ENCODE peak calls at places on chromosomes 12 and 14, in seven cellular contexts. E is AG10803, R is stomach, S is cardiac muscle cell, F is upper lobe of right lung, H is ascending aorta, Q is Peyer's patch. G is an unnamed sample.

GRCh38 chr12:6056406-6057211 is 67.9 kb downstream of the VWF start:
- DNase-seq in E (no peak), R (no peak), S (no peak), F (no peak), H (no peak), Q (no peak), G (no peak)

GRCh38 chr12:48890657-48891418 is 25.2 kb upstream of the RND1 start:
- DNase-seq in E (peak), R (peak), S (peak), F (peak), H (peak), Q (peak), G (no peak)

GRCh38 chr14:37230551-37231194 is 32.9 kb downstream of the MIPOL1 start:
- DNase-seq in E (peak), R (no peak), S (peak), F (no peak), H (no peak), Q (no peak), G (no peak)

GRCh38 chr14:24443053-24443683 is 592 bp upstream of the SDR39U1 start:
- DNase-seq in E (no peak), R (no peak), S (no peak), F (no peak), H (no peak), Q (no peak), G (no peak)

GRCh38 chr12:119828300-119828699 is 48.8 kb downstream of the CIT start:
- DNase-seq in E (no peak), R (no peak), S (no peak), F (no peak), H (no peak), Q (no peak), G (no peak)

GRCh38 chr14:51750542-51750941 is 98.8 kb downstream of the FRMD6 start:
- DNase-seq in E (no peak), R (no peak), S (no peak), F (no peak), H (no peak), Q (no peak), G (no peak)

GRCh38 chr14:76293923-76294322 is 82.0 kb upstream of the ESRRB start:
- DNase-seq in E (no peak), R (no peak), S (no peak), F (no peak), H (no peak), Q (no peak), G (no peak)

GRCh38 chr14:82414853-82415539 is 881.3 kb upstream of the SEL1L start:
- DNase-seq in E (no peak), R (no peak), S (no peak), F (no peak), H (no peak), Q (no peak), G (no peak)

GRCh38 chr12:54627304-54627703 is 7.4 kb downstream of the LACRT start:
- DNase-seq in E (no peak), R (no peak), S (no peak), F (no peak), H (no peak), Q (no peak), G (no peak)

GRCh38 chr12:98154850-98155249 is 360.5 kb upstream of the TMPO start:
- DNase-seq in E (no peak), R (no peak), S (peak), F (no peak), H (no peak), Q (no peak), G (no peak)

GRCh38 chr12:12240671-12241345 is 26.0 kb downstream of the LRP6 start:
- DNase-seq in E (peak), R (no peak), S (peak), F (no peak), H (no peak), Q (no peak), G (no peak)

GRCh38 chr14:83777516-83777915 is 1752.4 kb upstream of the FLRT2 start:
- DNase-seq in E (no peak), R (no peak), S (no peak), F (no peak), H (no peak), Q (no peak), G (no peak)

GRCh38 chr14:63717704-63718103 is 10.2 kb downstream of the SGPP1 start:
- DNase-seq in E (peak), R (no peak), S (peak), F (no peak), H (no peak), Q (no peak), G (no peak)

GRCh38 chr12:119780786-119781434 is 96.2 kb downstream of the CIT start:
- DNase-seq in E (peak), R (peak), S (peak), F (no peak), H (no peak), Q (peak), G (no peak)

GRCh38 chr12:122743895-122744525 is 8.6 kb upstream of the DENR start:
- DNase-seq in E (no peak), R (no peak), S (no peak), F (peak), H (no peak), Q (peak), G (no peak)

GRCh38 chr14:34227834-34228662 is 234.0 kb downstream of the SPTSSA start:
- DNase-seq in E (peak), R (peak), S (peak), F (peak), H (no peak), Q (peak), G (no peak)

GRCh38 chr14:95057851-95058250 is 99.5 kb downstream of the DICER1 start:
- DNase-seq in E (no peak), R (no peak), S (no peak), F (peak), H (no peak), Q (no peak), G (no peak)

GRCh38 chr12:49503674-49504180 is 35.1 kb upstream of the KCNH3 start:
- DNase-seq in E (no peak), R (peak), S (peak), F (no peak), H (no peak), Q (no peak), G (no peak)

GRCh38 chr14:58815781-58816297 is 178.1 kb downstream of the DACT1 start:
- DNase-seq in E (peak), R (no peak), S (no peak), F (no peak), H (no peak), Q (no peak), G (no peak)

GRCh38 chr14:102644523-102644922 is 52.1 kb downstream of the RCOR1 start:
- DNase-seq in E (no peak), R (no peak), S (no peak), F (no peak), H (no peak), Q (no peak), G (no peak)

GRCh38 chr14:93133476-93133875 is 17.8 kb upstream of the ITPK1 start:
- DNase-seq in E (peak), R (no peak), S (peak), F (no peak), H (no peak), Q (no peak), G (no peak)

GRCh38 chr14:95993768-95994592 is 45.2 kb upstream of the C14orf132 start:
- DNase-seq in E (peak), R (no peak), S (peak), F (no peak), H (no peak), Q (no peak), G (peak)

GRCh38 chr14:100339757-100340453 is 16.8 kb downstream of the SLC25A47 start:
- DNase-seq in E (no peak), R (no peak), S (no peak), F (peak), H (no peak), Q (no peak), G (no peak)

GRCh38 chr14:104821229-104821945 is 20.5 kb downstream of the ZBTB42 start:
- DNase-seq in E (no peak), R (no peak), S (no peak), F (peak), H (no peak), Q (peak), G (no peak)

GRCh38 chr12:29113101-29113500 is 36.0 kb upstream of the FAR2 start:
- DNase-seq in E (no peak), R (no peak), S (no peak), F (no peak), H (no peak), Q (no peak), G (no peak)

GRCh38 chr14:67569011-67569650 is 30.9 kb downstream of the PIGH start:
- DNase-seq in E (no peak), R (no peak), S (no peak), F (peak), H (no peak), Q (peak), G (no peak)

GRCh38 chr12:126936181-126936851 is 1330.7 kb upstream of the TMEM132C start:
- DNase-seq in E (peak), R (no peak), S (no peak), F (no peak), H (no peak), Q (peak), G (no peak)

GRCh38 chr12:32455607-32456063 is 56.3 kb downstream of the FGD4 start:
- DNase-seq in E (peak), R (no peak), S (peak), F (no peak), H (no peak), Q (no peak), G (peak)
- TF ChIP-seq CTCF in E (peak), R (no peak), S (peak), F (peak), H (peak), Q (no peak), G (peak)

GRCh38 chr12:52949413-52950331 is 754 bp downstream of the KRT18 start:
- DNase-seq in E (peak), R (peak), S (peak), F (peak), H (no peak), Q (peak), G (no peak)

GRCh38 chr12:52951126-52951525 is 2.2 kb downstream of the KRT18 start:
- DNase-seq in E (no peak), R (no peak), S (no peak), F (no peak), H (no peak), Q (no peak), G (no peak)

GRCh38 chr12:52952082-52952801 is 3.3 kb downstream of the KRT18 start:
- DNase-seq in E (no peak), R (peak), S (peak), F (peak), H (no peak), Q (peak), G (no peak)

GRCh38 chr12:52951640-52952039 is 2.7 kb downstream of the KRT18 start:
- DNase-seq in E (no peak), R (no peak), S (no peak), F (no peak), H (no peak), Q (no peak), G (no peak)

DNA sequence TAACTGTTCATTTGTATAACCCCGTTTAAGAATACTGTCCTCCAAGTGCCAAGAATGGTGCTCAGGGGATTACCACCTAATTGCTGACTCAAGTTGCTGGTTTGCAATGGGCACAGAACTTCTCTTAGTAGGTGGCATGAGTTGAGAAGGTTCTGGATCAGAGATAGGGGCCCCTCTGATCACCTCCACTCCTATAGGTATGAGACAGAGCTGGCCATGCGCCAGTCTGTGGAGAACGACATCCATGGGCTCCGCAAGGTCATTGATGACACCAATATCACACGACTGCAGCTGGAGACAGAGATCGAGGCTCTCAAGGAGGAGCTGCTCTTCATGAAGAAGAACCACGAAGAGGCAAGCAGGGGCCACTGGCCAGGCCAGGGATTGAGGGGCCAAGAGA is 1.6 kb downstream of the KRT18 start:
- DNase-seq in E (no peak), R (no peak), S (no peak), F (no peak), H (no peak), Q (no peak), G (no peak)
- H3K4me3 ChIP-seq in E (no peak), R (peak), S (peak), F (peak), H (no peak), Q (peak), G (no peak)

GRCh38 chr12:109433618-109434017 is 43.5 kb downstream of the KCTD10 start:
- DNase-seq in E (no peak), R (no peak), S (no peak), F (no peak), H (no peak), Q (no peak), G (no peak)
- TF ChIP-seq CTCF in E (peak), R (no peak), S (peak), F (peak), H (no peak), Q (no peak), G (peak)

GRCh38 chr14:55130194-55130550 is 1.1 kb downstream of the LGALS3 start:
- DNase-seq in E (peak), R (peak), S (peak), F (no peak), H (no peak), Q (no peak), G (no peak)

GRCh38 chr14:55136868-55137785 is 8.1 kb downstream of the LGALS3 start:
- DNase-seq in E (peak), R (peak), S (peak), F (no peak), H (peak), Q (no peak), G (no peak)

GRCh38 chr14:55131782-55132181 is 2.7 kb downstream of the LGALS3 start:
- DNase-seq in E (peak), R (no peak), S (peak), F (no peak), H (no peak), Q (peak), G (no peak)

GRCh38 chr14:55136241-55136640 is 7.2 kb downstream of the LGALS3 start:
- DNase-seq in E (peak), R (no peak), S (peak), F (no peak), H (no peak), Q (no peak), G (no peak)

DNA sequence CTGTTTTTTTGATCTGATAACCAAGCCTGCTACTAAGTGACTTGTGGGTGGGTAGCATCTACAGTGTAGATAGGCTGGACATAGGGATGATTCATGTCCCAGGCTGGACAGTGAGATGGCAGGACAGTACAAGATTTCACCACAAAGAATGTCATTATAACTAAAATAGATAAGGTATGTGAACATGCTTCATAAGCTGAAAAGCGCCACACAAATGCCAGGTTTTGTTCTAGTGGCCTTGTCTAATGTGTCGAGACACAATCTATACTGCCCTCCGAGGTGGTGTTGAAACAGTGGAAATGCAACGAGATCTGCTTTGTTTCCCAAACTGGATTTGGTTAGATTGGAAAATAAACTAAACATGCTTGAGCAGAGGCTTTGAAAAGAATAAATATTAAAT is 4.4 kb downstream of the LGALS3 start:
- DNase-seq in E (no peak), R (no peak), S (peak), F (no peak), H (no peak), Q (no peak), G (no peak)
- H3K4me3 ChIP-seq in E (no peak), R (no peak), S (no peak), F (no peak), H (no peak), Q (no peak), G (no peak)

DNA sequence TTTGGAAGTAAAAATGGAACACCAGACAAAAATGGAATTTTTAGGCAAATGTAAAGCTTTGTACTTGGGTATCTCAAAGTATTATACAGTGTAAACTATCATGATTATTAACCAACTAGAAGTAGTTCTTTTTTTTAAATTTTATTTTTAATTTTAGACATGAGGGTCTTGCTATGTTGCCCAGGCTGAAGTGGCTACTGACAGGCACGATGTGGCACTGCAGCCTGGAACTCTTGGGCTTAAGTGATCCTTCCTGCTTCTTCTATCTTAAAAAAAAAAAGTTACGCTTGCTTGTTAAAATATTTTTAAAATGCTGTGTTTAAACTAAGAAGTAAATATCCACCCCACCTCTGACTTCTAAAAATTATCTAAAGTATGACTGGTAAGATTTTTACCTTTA is 1.9 kb upstream of the FUT8 start:
- DNase-seq in E (no peak), R (no peak), S (no peak), F (no peak), H (no peak), Q (no peak), G (no peak)
- TF ChIP-seq CTCF in E (no peak), R (no peak), S (no peak), F (no peak), H (no peak), Q (no peak), G (no peak)

GRCh38 chr14:50353126-50353525 is 41.0 kb downstream of the DMAC2L start:
- DNase-seq in E (peak), R (no peak), S (no peak), F (no peak), H (no peak), Q (no peak), G (no peak)

GRCh38 chr14:50354527-50354926 is 42.2 kb downstream of the CDKL1 start:
- DNase-seq in E (no peak), R (no peak), S (no peak), F (no peak), H (no peak), Q (no peak), G (no peak)

GRCh38 chr14:50347521-50347920 is 35.4 kb downstream of the DMAC2L start:
- DNase-seq in E (peak), R (no peak), S (peak), F (no peak), H (no peak), Q (no peak), G (no peak)

GRCh38 chr14:50348933-50349332 is 36.8 kb downstream of the DMAC2L start:
- DNase-seq in E (no peak), R (no peak), S (no peak), F (no peak), H (no peak), Q (no peak), G (no peak)

DNA sequence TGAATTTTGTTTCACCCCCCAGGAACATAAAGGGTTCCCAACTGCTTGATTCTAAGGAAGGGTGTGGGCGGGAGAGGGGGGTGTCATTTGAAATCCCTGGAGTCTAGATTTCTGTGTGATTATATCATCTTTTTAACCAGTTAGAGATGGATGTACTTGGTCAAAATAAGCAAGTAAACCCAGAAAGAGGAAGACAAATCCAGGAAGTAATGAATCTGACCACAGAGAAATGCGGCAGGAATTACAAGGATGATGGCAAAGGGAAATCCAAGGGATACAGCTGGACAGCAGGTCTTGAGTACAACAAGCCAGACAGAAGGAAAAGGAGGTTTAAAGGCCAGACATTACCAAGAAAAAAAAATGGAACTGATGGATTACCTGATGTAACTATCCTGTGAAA is 38.9 kb downstream of the DMAC2L start:
- DNase-seq in E (peak), R (no peak), S (no peak), F (no peak), H (no peak), Q (no peak), G (no peak)
- H3K4me3 ChIP-seq in E (no peak), R (no peak), S (no peak), F (no peak), H (no peak), Q (no peak), G (no peak)

GRCh38 chr12:132723015-132723763 is 12.5 kb downstream of the PGAM5 start:
- DNase-seq in E (no peak), R (no peak), S (no peak), F (no peak), H (no peak), Q (no peak), G (no peak)

GRCh38 chr12:132726386-132726785 is 15.7 kb downstream of the PGAM5 start:
- DNase-seq in E (no peak), R (no peak), S (no peak), F (no peak), H (no peak), Q (no peak), G (no peak)

GRCh38 chr12:132727091-132727794 is 16.6 kb downstream of the PGAM5 start:
- DNase-seq in E (no peak), R (no peak), S (no peak), F (no peak), H (no peak), Q (no peak), G (no peak)

GRCh38 chr12:132723764-132724140 is 13.1 kb downstream of the PGAM5 start:
- DNase-seq in E (peak), R (no peak), S (peak), F (no peak), H (no peak), Q (no peak), G (no peak)

GRCh38 chr12:132724506-132725220 is 14.0 kb downstream of the PGAM5 start:
- DNase-seq in E (peak), R (no peak), S (no peak), F (no peak), H (no peak), Q (no peak), G (no peak)
- TF ChIP-seq CTCF in E (peak), R (no peak), S (no peak), F (no peak), H (no peak), Q (no peak), G (no peak)

GRCh38 chr12:26846419-26846818 is 13.4 kb upstream of the ITPR2 start:
- DNase-seq in E (no peak), R (no peak), S (no peak), F (no peak), H (no peak), Q (no peak), G (no peak)
- H3K4me3 ChIP-seq in E (no peak), R (no peak), S (no peak), F (no peak), H (no peak), Q (no peak), G (no peak)

GRCh38 chr12:100346660-100347059 is 10.2 kb upstream of the SLC17A8 start:
- DNase-seq in E (no peak), R (no peak), S (peak), F (no peak), H (no peak), Q (no peak), G (no peak)
- TF ChIP-seq CTCF in E (no peak), R (no peak), S (no peak), F (no peak), H (no peak), Q (no peak), G (no peak)

DNA sequence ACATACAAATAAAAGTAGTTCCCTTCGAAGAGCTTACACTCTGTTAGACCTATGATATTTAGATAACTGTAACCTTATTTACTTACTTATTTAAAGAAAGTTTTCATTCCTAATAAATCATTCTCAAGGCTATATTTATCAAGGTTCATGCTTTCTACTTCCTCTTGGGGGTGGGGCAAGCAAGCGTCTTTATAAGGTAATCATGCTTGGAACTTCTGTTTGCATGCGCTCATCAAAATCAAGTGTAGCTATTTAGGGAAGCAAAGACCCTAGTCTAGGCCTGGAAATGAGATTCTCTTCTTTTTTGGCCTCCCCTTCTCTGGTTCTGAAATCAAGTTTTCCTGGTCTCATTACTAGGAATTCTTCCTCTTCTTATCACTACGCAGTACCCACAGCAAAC is 766 bp downstream of the RERG start:
- DNase-seq in E (no peak), R (no peak), S (no peak), F (no peak), H (no peak), Q (no peak), G (no peak)
- H3K4me3 ChIP-seq in E (no peak), R (peak), S (peak), F (peak), H (peak), Q (peak), G (no peak)